ENCODE peak calls at places on chromosome 14, in six cellular contexts. E, A, B, V, S and L are unnamed samples.

GRCh38 chr14:100975668-100976067 is 72.1 kb upstream of the RTL1 start:
- DNase-seq in E (no peak), A (no peak), B (no peak), V (peak), S (peak), L (no peak)

GRCh38 chr14:53055003-53055402 is 98.1 kb downstream of the DDHD1 start:
- DNase-seq in E (no peak), A (no peak), B (peak), V (peak), S (peak), L (peak)

GRCh38 chr14:92493492-92493891 is 20.1 kb upstream of the RIN3 start:
- DNase-seq in E (no peak), A (no peak), B (no peak), V (no peak), S (no peak), L (no peak)

GRCh38 chr14:89349196-89350008 is 67.6 kb downstream of the FOXN3 start:
- DNase-seq in E (no peak), A (peak), B (peak), V (peak), S (no peak), L (no peak)

GRCh38 chr14:74599201-74599809 is 12.7 kb downstream of the LTBP2 start:
- DNase-seq in E (no peak), A (no peak), B (no peak), V (no peak), S (peak), L (peak)

GRCh38 chr14:38199076-38199475 is 8.6 kb upstream of the SSTR1 start:
- DNase-seq in E (no peak), A (no peak), B (no peak), V (no peak), S (no peak), L (no peak)

GRCh38 chr14:68199465-68200145 is 380.0 kb downstream of the RAD51B start:
- DNase-seq in E (no peak), A (no peak), B (no peak), V (peak), S (peak), L (no peak)

GRCh38 chr14:56650977-56651376 is 71.4 kb downstream of the TMEM260 start:
- DNase-seq in E (no peak), A (no peak), B (no peak), V (no peak), S (no peak), L (no peak)

GRCh38 chr14:90820958-90821357 is 4.7 kb upstream of the TTC7B start:
- DNase-seq in E (peak), A (peak), B (peak), V (peak), S (peak), L (no peak)

GRCh38 chr14:51860164-51860835 is at the start of gene GNG2:
- DNase-seq in E (peak), A (peak), B (peak), V (peak), S (peak), L (peak)

GRCh38 chr14:90940318-90940962 is 120.0 kb downstream of the RPS6KA5 start:
- DNase-seq in E (no peak), A (no peak), B (no peak), V (no peak), S (no peak), L (no peak)

GRCh38 chr14:78157855-78158436 is 12.2 kb upstream of the NRXN3 start:
- DNase-seq in E (no peak), A (no peak), B (no peak), V (peak), S (peak), L (peak)

GRCh38 chr14:100819453-100819828 is 6.5 kb upstream of the MEG3 start:
- DNase-seq in E (no peak), A (no peak), B (no peak), V (no peak), S (no peak), L (no peak)

GRCh38 chr14:57835751-57836150 is 30.1 kb downstream of the SLC35F4 start:
- DNase-seq in E (no peak), A (no peak), B (no peak), V (no peak), S (no peak), L (no peak)

GRCh38 chr14:103649001-103649400 is 20.0 kb downstream of the KLC1 start:
- DNase-seq in E (no peak), A (no peak), B (no peak), V (no peak), S (no peak), L (no peak)

GRCh38 chr14:21840765-21841164 is 167.1 kb upstream of the OR4E1 start:
- DNase-seq in E (no peak), A (peak), B (peak), V (no peak), S (no peak), L (no peak)

GRCh38 chr14:68250950-68251765 is 431.6 kb downstream of the RAD51B start:
- DNase-seq in E (no peak), A (no peak), B (no peak), V (no peak), S (no peak), L (no peak)

GRCh38 chr14:91466192-91466591 is 43.9 kb downstream of the PPP4R3A start:
- DNase-seq in E (no peak), A (no peak), B (no peak), V (peak), S (no peak), L (no peak)

GRCh38 chr14:22841769-22842168 is 5.4 kb downstream of the MMP14 start:
- DNase-seq in E (no peak), A (no peak), B (no peak), V (no peak), S (no peak), L (no peak)

GRCh38 chr14:99360774-99361595 is 89.0 kb upstream of the BCL11B start:
- DNase-seq in E (no peak), A (no peak), B (peak), V (no peak), S (no peak), L (no peak)

GRCh38 chr14:50955373-50956043 is 11.2 kb upstream of the PYGL start:
- DNase-seq in E (peak), A (no peak), B (peak), V (peak), S (peak), L (peak)

GRCh38 chr14:88765130-88765529 is 27.6 kb downstream of the EML5 start:
- DNase-seq in E (no peak), A (no peak), B (no peak), V (peak), S (peak), L (no peak)

GRCh38 chr14:56490379-56490778 is 89.2 kb upstream of the TMEM260 start:
- DNase-seq in E (no peak), A (no peak), B (peak), V (peak), S (peak), L (peak)

GRCh38 chr14:81161088-81161487 is 59.7 kb downstream of the GTF2A1 start:
- DNase-seq in E (no peak), A (no peak), B (no peak), V (no peak), S (no peak), L (no peak)

GRCh38 chr14:45810152-45810872 is 557.3 kb upstream of the MIS18BP1 start:
- DNase-seq in E (no peak), A (no peak), B (peak), V (no peak), S (no peak), L (peak)

GRCh38 chr14:96261772-96262485 is 5.9 kb downstream of the BDKRB1 start:
- DNase-seq in E (no peak), A (no peak), B (no peak), V (no peak), S (no peak), L (no peak)

GRCh38 chr14:103767306-103767894 is 51.8 kb downstream of the ZFYVE21 start:
- DNase-seq in E (no peak), A (no peak), B (no peak), V (no peak), S (no peak), L (peak)

GRCh38 chr14:23430733-23431105 is 4.7 kb downstream of the MYH7 start:
- DNase-seq in E (no peak), A (no peak), B (no peak), V (peak), S (peak), L (no peak)

GRCh38 chr14:69101331-69101826 is 51.5 kb downstream of the DCAF5 start:
- DNase-seq in E (no peak), A (no peak), B (peak), V (peak), S (peak), L (peak)

GRCh38 chr14:24055971-24056799 is 4.4 kb downstream of the CARMIL3 start:
- DNase-seq in E (no peak), A (no peak), B (no peak), V (no peak), S (no peak), L (no peak)

GRCh38 chr14:59297070-59297766 is 108.8 kb downstream of the DAAM1 start:
- DNase-seq in E (no peak), A (no peak), B (no peak), V (no peak), S (no peak), L (peak)

GRCh38 chr14:36805116-36805515 is 143.5 kb downstream of the PAX9 start:
- DNase-seq in E (no peak), A (no peak), B (no peak), V (no peak), S (peak), L (no peak)

GRCh38 chr14:79629891-79630560 is 581.3 kb downstream of the DIO2 start:
- DNase-seq in E (no peak), A (no peak), B (no peak), V (no peak), S (no peak), L (peak)

GRCh38 chr14:88426271-88426670 is 40.8 kb downstream of the SPATA7 start:
- DNase-seq in E (no peak), A (no peak), B (no peak), V (peak), S (peak), L (no peak)

GRCh38 chr14:97723834-97724770 is 926.9 kb downstream of the VRK1 start:
- DNase-seq in E (no peak), A (no peak), B (no peak), V (no peak), S (no peak), L (no peak)